ENCODE peak calls at places on chromosome 10, in eight cellular contexts. I, O, B, K, G, Z, W and P are unnamed samples.
A peak's percentile ranks its signal among the peaks of the same experiment; 100 is the strongest.

GRCh38 chr10:79111427-79111826 is 42.7 kb downstream of the ZMIZ1 start:
- DNase-seq in I (peak; percentile 85), O (no peak), B (peak; percentile 65), K (no peak), G (no peak), Z (peak; percentile 27), W (peak; percentile 20), P (no peak)

GRCh38 chr10:117514971-117515370 is 27.6 kb upstream of the EMX2 start:
- DNase-seq in I (no peak), O (no peak), B (no peak), K (no peak), G (no peak), Z (no peak), W (no peak), P (no peak)

GRCh38 chr10:23343591-23344225 is 889 bp downstream of the C10orf67 start:
- DNase-seq in I (peak; percentile 9), O (peak; percentile 50), B (no peak), K (peak; percentile 30), G (peak; percentile 49), Z (peak; percentile 65), W (peak; percentile 9), P (peak; percentile 56)

GRCh38 chr10:12062754-12063482 is 5.8 kb upstream of the DHTKD1 start:
- DNase-seq in I (no peak), O (no peak), B (no peak), K (no peak), G (no peak), Z (no peak), W (no peak), P (no peak)

GRCh38 chr10:31188792-31189406 is 130.1 kb upstream of the ZEB1 start:
- DNase-seq in I (no peak), O (no peak), B (peak; percentile 42), K (no peak), G (peak; percentile 48), Z (peak; percentile 64), W (peak; percentile 25), P (no peak)

GRCh38 chr10:12518024-12518423 is 168.7 kb downstream of the CAMK1D start:
- DNase-seq in I (no peak), O (no peak), B (no peak), K (no peak), G (no peak), Z (no peak), W (no peak), P (no peak)

GRCh38 chr10:100148353-100149211 is 37.2 kb downstream of the ERLIN1 start:
- DNase-seq in I (peak; percentile 37), O (no peak), B (peak; percentile 7), K (no peak), G (peak; percentile 27), Z (peak; percentile 44), W (peak; percentile 9), P (no peak)

GRCh38 chr10:51063659-51064535 is 10.4 kb upstream of the PRKG1 start:
- DNase-seq in I (peak; percentile 28), O (no peak), B (peak; percentile 79), K (no peak), G (peak; percentile 59), Z (peak; percentile 75), W (no peak), P (no peak)

GRCh38 chr10:130169136-130169888 is 33.1 kb downstream of the GLRX3 start:
- DNase-seq in I (no peak), O (no peak), B (no peak), K (no peak), G (no peak), Z (no peak), W (peak; percentile 40), P (no peak)

GRCh38 chr10:49612513-49613159 is 1.2 kb upstream of the CHAT start:
- DNase-seq in I (no peak), O (no peak), B (no peak), K (no peak), G (no peak), Z (no peak), W (no peak), P (peak; percentile 79)

GRCh38 chr10:130807721-130808120 is 503.8 kb downstream of the TCERG1L start:
- DNase-seq in I (no peak), O (no peak), B (no peak), K (no peak), G (no peak), Z (no peak), W (no peak), P (no peak)

GRCh38 chr10:1109795-1110673 is 53.8 kb downstream of the WDR37 start:
- DNase-seq in I (peak; percentile 81), O (peak; percentile 83), B (peak; percentile 45), K (no peak), G (peak; percentile 78), Z (peak; percentile 78), W (peak; percentile 79), P (peak; percentile 85)

GRCh38 chr10:91206427-91206826 is 14.0 kb upstream of the PCGF5 start:
- DNase-seq in I (no peak), O (no peak), B (no peak), K (no peak), G (no peak), Z (no peak), W (no peak), P (no peak)

GRCh38 chr10:59285848-59286247 is 76.5 kb downstream of the FAM13C start:
- DNase-seq in I (no peak), O (no peak), B (no peak), K (no peak), G (no peak), Z (no peak), W (no peak), P (no peak)

GRCh38 chr10:52644678-52645434 is 127.7 kb downstream of the MBL2 start:
- DNase-seq in I (peak; percentile 54), O (peak; percentile 47), B (peak; percentile 65), K (no peak), G (peak; percentile 51), Z (peak; percentile 63), W (peak; percentile 49), P (peak; percentile 54)

DNA sequence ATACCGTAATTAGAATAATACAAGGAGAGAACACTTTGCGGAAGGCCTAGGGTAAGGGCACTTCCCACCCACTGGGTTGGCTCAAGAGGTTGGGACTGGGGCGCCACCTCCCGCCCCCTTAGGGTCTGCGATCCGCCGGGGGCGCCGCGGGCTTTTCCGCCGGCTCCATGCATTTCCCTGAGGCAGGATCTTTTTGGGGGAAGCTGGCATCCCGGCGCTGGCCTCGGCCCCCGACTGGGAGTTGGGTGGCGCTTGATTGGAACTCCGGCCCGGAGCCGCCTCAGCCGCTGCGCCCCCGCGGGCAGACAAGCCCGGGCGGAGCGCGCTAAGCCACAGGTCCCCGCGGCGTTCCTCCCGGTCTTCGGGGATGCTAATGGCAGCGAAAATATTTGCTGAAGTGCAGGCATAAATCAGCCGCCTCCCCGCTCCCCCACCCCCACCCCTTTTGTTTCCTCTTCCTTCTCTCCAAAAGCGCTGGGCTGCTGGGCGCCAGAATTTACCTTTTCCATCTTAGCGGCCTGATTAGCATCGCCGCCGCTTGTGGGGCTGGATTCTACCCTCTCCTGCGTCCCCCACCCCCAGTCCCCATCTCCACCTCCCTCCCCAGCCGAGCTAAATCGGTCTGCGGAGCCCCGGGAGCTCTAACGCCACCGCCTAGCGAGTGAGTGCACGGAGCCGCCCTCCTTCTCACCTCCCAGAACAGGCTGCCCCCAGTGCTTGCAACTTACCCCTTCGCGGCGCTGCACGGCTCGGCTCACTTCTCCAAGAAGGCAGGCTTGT is 5.1 kb downstream of the UNC5B start:
- DNase-seq in I (no peak), O (no peak), B (no peak), K (no peak), G (no peak), Z (peak; percentile 58), W (no peak), P (peak; percentile 63)
- TF ChIP-seq CTCF in I (no peak), O (no peak), B (peak; percentile 5), K (no peak), G (peak; percentile 2), Z (no peak), W (peak; percentile 19), P (no peak)

DNA sequence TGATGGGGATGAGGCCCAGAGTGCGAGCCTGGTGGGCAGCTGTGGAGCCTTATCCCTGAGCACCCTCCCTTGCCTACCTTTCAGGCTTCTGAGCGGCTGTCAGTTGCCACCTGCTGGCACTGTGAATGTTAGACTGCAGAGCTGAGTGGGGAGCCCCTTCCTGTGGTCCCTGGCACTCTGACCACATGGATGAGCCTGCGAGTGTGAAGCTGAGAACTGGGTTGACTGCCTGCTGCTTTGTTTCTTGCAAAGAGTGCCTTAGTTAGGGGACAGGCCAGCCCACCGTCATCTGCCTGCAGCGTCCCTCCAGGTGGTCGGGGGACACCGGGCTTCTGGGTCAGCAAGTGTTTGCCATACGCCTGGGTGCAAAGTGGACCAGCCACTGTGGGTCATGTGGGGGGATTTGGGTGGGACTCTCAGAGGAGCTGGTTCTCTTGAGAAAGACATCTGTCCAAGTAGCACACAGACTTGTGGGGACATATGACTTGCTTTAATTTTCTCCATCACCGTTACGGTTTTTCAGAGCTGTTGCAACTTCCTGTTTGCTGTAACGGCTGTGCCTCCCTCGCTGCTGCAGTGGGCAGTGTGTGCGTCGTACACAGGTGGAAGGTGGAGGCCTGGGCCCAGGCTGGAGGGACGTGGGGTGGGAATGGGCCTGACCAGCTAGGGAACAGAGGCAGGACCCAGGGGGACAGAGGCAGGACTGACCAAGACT is 13.7 kb downstream of the INPP5A start:
- DNase-seq in I (no peak), O (no peak), B (no peak), K (no peak), G (no peak), Z (peak; percentile 45), W (no peak), P (no peak)
- TF ChIP-seq CTCF in I (no peak), O (no peak), B (no peak), K (no peak), G (no peak), Z (no peak), W (no peak), P (no peak)

DNA sequence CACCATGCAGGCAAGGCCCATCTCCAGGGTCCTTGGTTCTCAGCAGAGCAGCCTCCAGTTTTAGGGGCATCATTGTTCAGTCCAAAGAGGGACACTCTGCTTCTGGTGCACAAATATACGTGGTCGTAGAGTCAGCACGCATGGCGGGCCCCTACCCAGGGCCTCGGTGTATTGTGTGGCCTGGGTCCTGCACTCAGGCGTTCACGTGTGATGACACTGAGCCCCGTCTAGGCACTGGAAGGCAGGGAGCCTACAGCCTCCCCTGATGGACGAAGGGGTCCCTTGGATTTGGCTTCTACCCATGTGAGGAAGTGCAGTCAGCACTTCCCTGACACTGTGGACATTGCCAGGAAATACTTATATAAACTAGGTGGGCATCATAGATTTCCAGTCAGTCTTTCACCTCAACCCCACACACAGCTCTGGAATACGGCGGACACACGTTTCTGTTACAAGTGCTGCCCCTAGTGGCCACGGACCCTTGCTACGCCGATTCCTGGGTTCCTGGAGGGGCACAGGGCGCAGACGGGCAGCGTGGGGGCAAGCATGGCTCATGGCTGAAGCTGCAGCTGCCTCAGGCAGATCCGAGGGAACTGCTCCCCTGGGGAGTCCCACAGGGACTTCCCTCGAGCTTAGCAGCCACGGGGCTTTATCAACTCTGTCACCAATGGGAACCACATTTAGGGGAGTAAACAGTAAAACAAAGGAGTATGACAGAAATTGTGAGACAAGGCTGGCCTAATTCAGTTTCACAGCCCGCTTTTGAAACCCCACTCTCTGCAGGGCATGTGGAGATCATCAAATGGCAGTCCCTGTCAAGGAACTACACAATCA is 25.4 kb downstream of the AIFM2 start:
- DNase-seq in I (peak; percentile 46), O (peak; percentile 73), B (no peak), K (no peak), G (no peak), Z (no peak), W (no peak), P (peak; percentile 73)
- TF ChIP-seq CTCF in I (peak; percentile 52), O (peak; percentile 81), B (peak; percentile 47), K (no peak), G (peak; percentile 58), Z (peak; percentile 38), W (peak; percentile 79), P (peak; percentile 78)

DNA sequence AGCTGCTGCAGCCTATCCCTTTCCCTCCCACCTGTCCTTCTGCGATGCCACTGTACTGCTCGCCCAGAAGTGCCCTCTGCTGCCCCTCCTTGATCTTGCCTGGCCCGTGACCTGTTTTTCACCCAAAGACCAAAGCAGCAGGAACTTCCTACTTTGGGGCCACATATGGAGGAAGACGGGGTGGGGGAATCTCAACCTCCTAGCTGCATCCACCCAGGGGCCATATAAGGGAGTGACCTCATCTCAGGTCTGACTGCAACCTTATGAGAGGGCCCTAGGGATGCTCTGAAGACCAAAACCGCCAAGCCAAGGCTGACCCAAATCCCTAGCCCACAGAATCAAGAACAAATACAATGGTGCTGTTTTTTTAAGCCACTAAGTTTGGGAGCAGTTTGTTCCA is 15.7 kb downstream of the PRKCQ start:
- DNase-seq in I (no peak), O (no peak), B (no peak), K (no peak), G (no peak), Z (no peak), W (no peak), P (no peak)
- TF ChIP-seq CTCF in I (no peak), O (no peak), B (no peak), K (no peak), G (no peak), Z (no peak), W (no peak), P (no peak)